ENCODE peak calls at places on chromosomes 13 and 19, in nine cellular contexts. J is adrenal gland, S is ovary, C is breast epithelium, P is heart left ventricle, I is K562, F is A549, U is body of pancreas, Y is IMR-90. W is an unnamed sample.

GRCh38 chr13:84413016-84413415 is 530.7 kb upstream of the SLITRK1 start:
- DNase-seq in C (no peak), Y (no peak), I (no peak), P (no peak), U (no peak), F (no peak), S (no peak), J (no peak), W (no peak)

GRCh38 chr19:5397804-5398692 is 57.2 kb upstream of the ZNRF4 start:
- DNase-seq in P (no peak), Y (no peak), S (no peak), F (peak; percentile 60), J (no peak), I (peak; percentile 67), U (no peak), C (no peak), W (no peak)

GRCh38 chr13:74586839-74587238 is 452.6 kb upstream of the KLF12 start:
- DNase-seq in I (no peak), F (no peak), P (no peak), S (no peak), U (no peak), Y (peak; percentile 3), J (no peak), C (no peak), W (no peak)

GRCh38 chr13:78595819-78596700 is 7.3 kb downstream of the POU4F1 start:
- DNase-seq in F (peak; percentile 23), U (no peak), J (no peak), S (no peak), C (no peak), P (no peak), I (no peak), Y (no peak), W (no peak)

GRCh38 chr19:24054044-24054935 is 32.7 kb upstream of the ZNF254 start:
- DNase-seq in U (no peak), I (no peak), S (no peak), J (no peak), P (no peak), C (peak; percentile 35), F (peak; percentile 13), Y (peak; percentile 95), W (no peak)

GRCh38 chr13:47869780-47870179 is 131.3 kb downstream of the SUCLA2 start:
- DNase-seq in J (no peak), C (no peak), U (no peak), P (no peak), F (no peak), I (no peak), Y (no peak), S (no peak), W (no peak)

GRCh38 chr13:51235756-51236564 is 13.8 kb downstream of the FAM124A start:
- DNase-seq in U (no peak), I (no peak), J (no peak), Y (no peak), F (no peak), C (no peak), S (no peak), P (no peak), W (no peak)

GRCh38 chr13:40439928-40440327 is 226.5 kb downstream of the FOXO1 start:
- DNase-seq in J (peak; percentile 35), I (no peak), F (no peak), Y (no peak), U (peak; percentile 46), C (no peak), P (peak; percentile 37), S (peak; percentile 51), W (no peak)

GRCh38 chr13:113045214-113046007 is 60.2 kb upstream of the F7 start:
- DNase-seq in U (no peak), J (no peak), Y (no peak), I (no peak), C (no peak), F (no peak), P (peak; percentile 37), S (no peak), W (no peak)

GRCh38 chr13:69077267-69077666 is 1030.4 kb upstream of the ATXN8OS start:
- DNase-seq in J (no peak), C (no peak), U (no peak), Y (no peak), F (no peak), S (no peak), I (no peak), P (no peak), W (no peak)

GRCh38 chr19:48975947-48976847 is 11.1 kb downstream of the FTL start:
- DNase-seq in S (no peak), I (peak; percentile 53), C (no peak), J (no peak), U (no peak), P (no peak), F (peak; percentile 47), Y (no peak), W (no peak)

GRCh38 chr13:76886292-76887061 is at the start of gene KCTD12:
- DNase-seq in P (peak; percentile 91), I (peak; percentile 58), C (peak; percentile 74), J (peak; percentile 83), F (peak; percentile 14), Y (peak; percentile 73), S (peak; percentile 87), U (peak; percentile 87), W (peak; percentile 96)

DNA sequence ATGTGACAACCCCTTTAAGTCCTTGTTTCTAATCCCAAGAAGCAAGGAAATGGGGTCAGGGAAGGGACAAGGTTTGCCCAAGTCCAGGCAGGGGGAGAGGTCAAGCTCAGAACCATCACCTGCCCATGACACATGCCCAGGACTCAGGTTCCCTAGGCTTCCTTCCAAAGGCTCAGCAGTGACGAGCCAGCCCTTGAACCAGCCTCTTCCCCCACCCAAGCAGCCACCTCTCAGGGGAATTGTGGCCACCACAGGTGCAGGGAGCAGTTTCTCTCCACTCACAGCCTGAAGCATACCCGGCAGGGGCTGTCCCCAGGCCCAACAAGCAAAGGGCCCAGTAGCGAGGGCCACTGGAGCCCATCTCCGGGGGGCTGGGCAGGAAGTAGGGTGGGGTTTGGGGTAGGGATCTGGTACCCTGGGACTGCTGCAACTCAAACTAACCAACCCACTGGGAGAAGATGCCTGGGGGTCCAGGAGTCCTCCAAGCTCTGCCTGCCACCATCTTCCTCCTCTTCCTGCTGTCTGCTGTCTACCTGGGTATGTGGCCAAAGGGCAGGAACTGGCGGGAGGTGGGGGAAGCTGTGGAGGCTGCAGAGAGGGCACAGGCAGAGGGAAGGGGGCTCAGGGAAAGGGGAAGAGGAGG is at the start of gene CD79A:
- DNase-seq in P (no peak), I (no peak), Y (no peak), F (no peak), U (no peak), S (no peak), C (no peak), J (no peak), W (no peak)
- H3K4me1 ChIP-seq in P (no peaks in the 10 kb centered on the region), I (peaks cover 50% of the 10 kb centered on the region), Y (no peaks in the 10 kb centered on the region), F (peaks cover 10% of the 10 kb centered on the region), U (peaks cover 8% of the 10 kb centered on the region), S (no peaks in the 10 kb centered on the region), C (no peaks in the 10 kb centered on the region), J (no peaks in the 10 kb centered on the region), W (no peaks in the 10 kb centered on the region)

GRCh38 chr19:15456441-15456840 is 6.7 kb upstream of the WIZ start:
- DNase-seq in U (no peak), I (no peak), Y (no peak), J (no peak), F (no peak), C (no peak), S (no peak), P (no peak), W (no peak)
- H3K4me3 ChIP-seq in U (no peak overlapping the region), I (no peak overlapping the region), Y (no peak overlapping the region), J (no peak overlapping the region), F (peak overlapping the region; percentile 50), C (peak overlapping the region; percentile 62), S (no peak overlapping the region), P (no peak overlapping the region), W (no peak overlapping the region)

GRCh38 chr19:40755248-40755624 is 4.2 kb downstream of the SNRPA start:
- DNase-seq in C (no peak), I (no peak), P (no peak), J (no peak), Y (no peak), F (no peak), S (no peak), U (no peak), W (no peak)

GRCh38 chr19:40756502-40757110 is 5.6 kb downstream of the SNRPA start:
- DNase-seq in P (no peak), J (no peak), S (no peak), F (no peak), I (no peak), U (no peak), Y (no peak), C (no peak), W (no peak)

GRCh38 chr19:40751065-40751923 is at the start of gene SNRPA:
- DNase-seq in P (peak; percentile 96), S (peak; percentile 96), C (peak; percentile 97), F (peak; percentile 100), Y (peak; percentile 98), J (peak; percentile 98), U (peak; percentile 98), I (peak; percentile 85), W (peak; percentile 99)

GRCh38 chr19:40758491-40758890 is 7.5 kb downstream of the SNRPA start:
- DNase-seq in I (no peak), Y (no peak), U (no peak), C (no peak), F (no peak), P (no peak), S (no peak), J (no peak), W (no peak)

GRCh38 chr19:40754611-40755247 is 3.7 kb downstream of the SNRPA start:
- DNase-seq in S (no peak), P (no peak), J (peak; percentile 45), F (no peak), Y (peak; percentile 19), C (no peak), U (peak; percentile 51), I (no peak), W (no peak)
- TF ChIP-seq POLR2A in S (no peak), P (no peak), J (no peak), F (peak; percentile 7), Y (no peak), C (no peak), U (no peak), I (no peak), W (no peak)

GRCh38 chr19:17751912-17752273 is 616 bp downstream of the FCHO1 start:
- DNase-seq in S (no peak), Y (no peak), I (no peak), C (no peak), P (no peak), U (no peak), J (no peak), F (no peak), W (no peak)
- H3K4me1 ChIP-seq in S (peaks cover 3% of the 10 kb centered on the region), Y (no peaks in the 10 kb centered on the region), I (peaks cover 48% of the 10 kb centered on the region), C (no peaks in the 10 kb centered on the region), P (peaks cover 5% of the 10 kb centered on the region), U (peaks cover 12% of the 10 kb centered on the region), J (peaks cover 13% of the 10 kb centered on the region), F (peaks cover 31% of the 10 kb centered on the region), W (peaks cover 6% of the 10 kb centered on the region)

DNA sequence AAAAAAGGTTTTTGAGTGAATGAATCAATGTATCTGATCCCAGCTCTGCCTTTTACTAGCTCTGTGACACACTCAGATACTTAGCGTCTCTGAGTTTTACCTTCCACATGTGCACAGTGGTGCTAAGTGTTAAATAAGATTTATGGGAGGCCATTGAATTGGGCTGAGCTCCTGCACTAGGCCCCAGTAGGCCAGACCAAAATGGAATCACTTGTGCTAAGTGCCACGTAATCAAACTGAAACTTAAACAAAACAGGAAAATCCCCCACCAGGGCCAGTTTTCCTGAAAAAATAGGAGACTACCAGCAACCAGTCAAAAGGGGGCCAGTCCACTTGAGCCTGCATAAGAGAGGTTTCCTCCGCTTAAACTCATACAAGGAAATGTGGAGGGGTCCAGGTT is 40.9 kb downstream of the GJA3 start:
- DNase-seq in C (no peak), S (no peak), P (no peak), J (no peak), I (no peak), Y (no peak), U (no peak), F (no peak), W (no peak)
- H3K4me3 ChIP-seq in C (peak overlapping the region; percentile 39), S (peak overlapping the region; percentile 23), P (no peak overlapping the region), J (no peak overlapping the region), I (peak overlapping the region; percentile 29), Y (no peak overlapping the region), U (no peak overlapping the region), F (no peak overlapping the region), W (peak overlapping the region; percentile 42)

W was measured in sigmoid colon.